ENCODE peak calls at places on chromosomes 1 and 21, in seven cellular contexts. C, P, B, T, F, E and S are unnamed samples. For H3K36me3, the result is how much of the 10 kb centered on the place peaks cover.

GRCh38 chr1:14804626-14805025 is 206.1 kb downstream of the KAZN start:
- DNase-seq in C (no peak), P (peak), B (no peak), T (no peak), F (no peak), E (no peak), S (peak)

GRCh38 chr1:71658295-71658694 is 577.5 kb upstream of the ZRANB2 start:
- DNase-seq in C (no peak), P (no peak), B (no peak), T (no peak), F (no peak), E (no peak), S (no peak)

GRCh38 chr1:16122361-16122881 is 33.4 kb downstream of the EPHA2 start:
- DNase-seq in C (no peak), P (peak), B (no peak), T (no peak), F (no peak), E (peak), S (peak)

GRCh38 chr1:157819886-157820285 is at the start of gene FCRL1:
- DNase-seq in C (no peak), P (no peak), B (no peak), T (no peak), F (no peak), E (no peak), S (no peak)

GRCh38 chr1:207454046-207454964 is at the start of gene CR2:
- DNase-seq in C (no peak), P (no peak), B (peak), T (peak), F (peak), E (no peak), S (peak)

GRCh38 chr1:82337635-82338034 is 536.9 kb downstream of the ADGRL2 start:
- DNase-seq in C (no peak), P (no peak), B (no peak), T (no peak), F (no peak), E (no peak), S (no peak)

GRCh38 chr1:1168156-1168450 is 5.6 kb upstream of the TTLL10 start:
- DNase-seq in C (no peak), P (no peak), B (no peak), T (no peak), F (no peak), E (no peak), S (peak)

GRCh38 chr1:156896490-156897033 is 3.0 kb downstream of the PEAR1 start:
- DNase-seq in C (no peak), P (peak), B (no peak), T (no peak), F (no peak), E (peak), S (peak)

GRCh38 chr1:67566803-67567202 is 118.2 kb upstream of the GADD45A start:
- DNase-seq in C (peak), P (peak), B (no peak), T (no peak), F (no peak), E (peak), S (no peak)

GRCh38 chr1:29474274-29474824 is 238.0 kb downstream of the PTPRU start:
- DNase-seq in C (no peak), P (no peak), B (no peak), T (peak), F (no peak), E (no peak), S (peak)

GRCh38 chr1:224197261-224197600 is 14.2 kb downstream of the DEGS1 start:
- DNase-seq in C (no peak), P (no peak), B (no peak), T (no peak), F (no peak), E (no peak), S (no peak)

GRCh38 chr1:3074800-3075199 is 5.8 kb downstream of the PRDM16 start:
- DNase-seq in C (peak), P (no peak), B (no peak), T (peak), F (no peak), E (no peak), S (no peak)

GRCh38 chr1:198829948-198830347 is 191.1 kb downstream of the PTPRC start:
- DNase-seq in C (no peak), P (no peak), B (no peak), T (no peak), F (no peak), E (peak), S (no peak)

GRCh38 chr1:162074548-162074947 is 5.1 kb downstream of the NOS1AP start:
- DNase-seq in C (no peak), P (peak), B (no peak), T (no peak), F (no peak), E (no peak), S (no peak)

GRCh38 chr1:23784846-23785245 is 6.1 kb upstream of the LYPLA2 start:
- DNase-seq in C (no peak), P (no peak), B (no peak), T (no peak), F (no peak), E (no peak), S (no peak)
- H3K36me3 ChIP-seq in C (under half), P (under half), B (half or more), T (half or more), F (under half), E (under half), S (under half)

GRCh38 chr1:54237656-54238055 is 37.7 kb downstream of the MRPL37 start:
- DNase-seq in C (no peak), P (no peak), B (no peak), T (no peak), F (no peak), E (no peak), S (no peak)

GRCh38 chr1:54239041-54239410 is 39.1 kb downstream of the MRPL37 start:
- DNase-seq in C (no peak), P (no peak), B (no peak), T (no peak), F (no peak), E (no peak), S (no peak)

GRCh38 chr1:54238353-54239040 is 38.5 kb downstream of the MRPL37 start:
- DNase-seq in C (no peak), P (no peak), B (no peak), T (no peak), F (no peak), E (no peak), S (no peak)

GRCh38 chr1:54230507-54231339 is 30.8 kb downstream of the MRPL37 start:
- DNase-seq in C (no peak), P (no peak), B (no peak), T (no peak), F (no peak), E (no peak), S (no peak)

GRCh38 chr1:54234284-54234683 is 34.3 kb downstream of the MRPL37 start:
- DNase-seq in C (no peak), P (no peak), B (no peak), T (no peak), F (no peak), E (no peak), S (no peak)
- H3K36me3 ChIP-seq in C (under half), P (under half), B (under half), T (half or more), F (under half), E (under half), S (under half)

GRCh38 chr21:46213620-46214286 is 14.8 kb downstream of the LSS start:
- DNase-seq in C (no peak), P (no peak), B (no peak), T (no peak), F (no peak), E (no peak), S (no peak)

GRCh38 chr21:46217511-46218196 is 10.9 kb downstream of the LSS start:
- DNase-seq in C (no peak), P (no peak), B (no peak), T (no peak), F (no peak), E (no peak), S (peak)

GRCh38 chr21:46214478-46215340 is 13.9 kb downstream of the LSS start:
- DNase-seq in C (no peak), P (no peak), B (no peak), T (no peak), F (no peak), E (no peak), S (no peak)

GRCh38 chr21:46215436-46216131 is 13.0 kb downstream of the LSS start:
- DNase-seq in C (no peak), P (no peak), B (no peak), T (no peak), F (no peak), E (no peak), S (peak)

GRCh38 chr21:46216132-46216747 is 12.3 kb downstream of the LSS start:
- DNase-seq in C (no peak), P (no peak), B (no peak), T (no peak), F (no peak), E (no peak), S (no peak)
- H3K36me3 ChIP-seq in C (under half), P (under half), B (half or more), T (half or more), F (under half), E (under half), S (under half)

GRCh38 chr1:149927056-149927534 is 508 bp downstream of the SF3B4 start:
- DNase-seq in C (no peak), P (peak), B (no peak), T (no peak), F (no peak), E (peak), S (no peak)

GRCh38 chr1:149925751-149926150 is 1.9 kb downstream of the SF3B4 start:
- DNase-seq in C (no peak), P (no peak), B (no peak), T (no peak), F (no peak), E (no peak), S (no peak)

GRCh38 chr1:149928388-149928724 is 753 bp upstream of the SF3B4 start:
- DNase-seq in C (no peak), P (no peak), B (no peak), T (no peak), F (no peak), E (no peak), S (no peak)

GRCh38 chr1:149927535-149928387 is at the start of gene SF3B4:
- DNase-seq in C (peak), P (peak), B (peak), T (peak), F (peak), E (peak), S (peak)

DNA sequence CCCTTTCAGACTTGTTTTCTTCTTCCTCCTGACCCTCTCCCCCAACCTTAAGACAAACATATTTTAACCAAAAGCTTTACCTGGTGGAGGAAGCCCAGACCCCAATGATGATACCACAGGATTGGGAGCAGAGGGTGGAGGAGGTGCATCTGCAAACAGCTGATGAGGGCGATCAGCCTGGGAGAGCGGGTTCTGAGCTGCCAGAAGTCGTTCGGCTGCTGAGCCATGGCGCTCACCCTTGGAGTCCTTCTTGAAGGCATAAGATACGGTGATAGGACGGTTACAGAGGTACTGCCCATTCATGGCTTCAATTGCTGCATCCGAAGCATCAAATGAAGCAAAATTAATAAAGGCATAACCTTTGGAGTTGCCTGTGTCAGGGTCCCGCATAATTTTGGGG is 1.3 kb downstream of the SF3B4 start:
- DNase-seq in C (no peak), P (no peak), B (no peak), T (no peak), F (no peak), E (no peak), S (no peak)
- H3K36me3 ChIP-seq in C (under half), P (half or more), B (half or more), T (half or more), F (under half), E (under half), S (under half)

GRCh38 chr1:205448540-205449253 is 7.1 kb downstream of the BLACAT1 start:
- DNase-seq in C (no peak), P (peak), B (no peak), T (no peak), F (no peak), E (no peak), S (peak)
- H3K36me3 ChIP-seq in C (under half), P (under half), B (under half), T (under half), F (under half), E (under half), S (under half)

GRCh38 chr1:159996653-159997052 is 35.1 kb downstream of the PIGM start:
- DNase-seq in C (no peak), P (peak), B (no peak), T (no peak), F (no peak), E (peak), S (no peak)
- H3K36me3 ChIP-seq in C (under half), P (under half), B (under half), T (under half), F (under half), E (under half), S (under half)

GRCh38 chr21:42840411-42841155 is 38.8 kb downstream of the WDR4 start:
- DNase-seq in C (no peak), P (no peak), B (no peak), T (no peak), F (peak), E (no peak), S (peak)
- H3K36me3 ChIP-seq in C (under half), P (under half), B (under half), T (half or more), F (under half), E (under half), S (under half)

GRCh38 chr1:193141804-193142203 is 20.0 kb downstream of the CDC73 start:
- DNase-seq in C (no peak), P (no peak), B (no peak), T (no peak), F (no peak), E (no peak), S (no peak)

GRCh38 chr1:193143285-193143684 is 21.5 kb downstream of the CDC73 start:
- DNase-seq in C (no peak), P (peak), B (no peak), T (no peak), F (no peak), E (peak), S (no peak)

GRCh38 chr1:193144361-193144938 is 22.6 kb downstream of the CDC73 start:
- DNase-seq in C (no peak), P (no peak), B (no peak), T (no peak), F (no peak), E (no peak), S (no peak)

GRCh38 chr1:193140254-193140653 is 18.4 kb downstream of the CDC73 start:
- DNase-seq in C (no peak), P (no peak), B (no peak), T (no peak), F (no peak), E (no peak), S (no peak)

GRCh38 chr1:193142409-193142808 is 20.6 kb downstream of the CDC73 start:
- DNase-seq in C (no peak), P (no peak), B (no peak), T (no peak), F (no peak), E (no peak), S (no peak)
- H3K36me3 ChIP-seq in C (under half), P (under half), B (under half), T (half or more), F (under half), E (under half), S (under half)